ENCODE peak calls at places on chromosomes 1 and 21, in ten cellular contexts. Y, Z, G, U, J, N, Q, X, P and T are unnamed samples.
A peak's percentile ranks its signal among the peaks of the same experiment; 100 is the strongest.

GRCh38 chr1:241406421-241406820 is 49.4 kb upstream of the RGS7 start:
- DNase-seq in Z (no peak), Q (no peak), G (no peak), Y (no peak), X (no peak), J (no peak), N (no peak), U (no peak), P (no peak), T (no peak)

GRCh38 chr1:159825564-159825963 is 1.1 kb upstream of the SLAMF8 start:
- DNase-seq in P (no peak), Y (no peak), N (no peak), U (no peak), G (no peak), J (no peak), X (no peak), Z (no peak), Q (no peak), T (no peak)

GRCh38 chr1:21546122-21546825 is 37.1 kb downstream of the ALPL start:
- DNase-seq in Z (no peak), Q (no peak), P (no peak), X (no peak), N (no peak), J (no peak), G (no peak), Y (no peak), U (no peak), T (no peak)

GRCh38 chr1:246528933-246529731 is 22.1 kb upstream of the SMYD3 start:
- DNase-seq in U (no peak), X (no peak), P (no peak), J (no peak), Z (peak; percentile 21), Q (no peak), G (no peak), N (no peak), Y (no peak), T (no peak)

GRCh38 chr1:212182585-212182984 is 102.6 kb upstream of the PPP2R5A start:
- DNase-seq in X (no peak), Y (no peak), Z (no peak), J (no peak), G (no peak), N (no peak), Q (no peak), U (no peak), P (no peak), T (no peak)

GRCh38 chr1:224513787-224514209 is 79.2 kb upstream of the WDR26 start:
- DNase-seq in Z (peak; percentile 91), U (peak; percentile 86), N (peak; percentile 76), X (peak; percentile 79), Q (peak; percentile 88), Y (peak; percentile 57), J (peak; percentile 77), P (peak; percentile 68), G (peak; percentile 69), T (peak; percentile 77)

GRCh38 chr1:29291756-29292155 is 55.4 kb downstream of the PTPRU start:
- DNase-seq in G (no peak), U (no peak), Y (no peak), X (no peak), N (no peak), P (no peak), Q (no peak), Z (no peak), J (no peak), T (no peak)

GRCh38 chr1:212587304-212588136 is 21.0 kb upstream of the ATF3 start:
- DNase-seq in P (no peak), U (no peak), Z (no peak), Q (no peak), G (no peak), N (no peak), X (no peak), Y (no peak), J (no peak), T (no peak)

GRCh38 chr1:7595338-7595737 is 175.8 kb upstream of the VAMP3 start:
- DNase-seq in Z (no peak), J (no peak), P (no peak), N (no peak), U (no peak), G (no peak), Y (no peak), Q (peak; percentile 6), X (no peak), T (no peak)

GRCh38 chr1:176416777-176417176 is 46.2 kb upstream of the PAPPA2 start:
- DNase-seq in G (no peak), N (no peak), J (no peak), Z (no peak), U (no peak), Q (no peak), X (no peak), P (no peak), Y (no peak), T (no peak)

GRCh38 chr1:30143517-30143916 is 579.9 kb downstream of the MATN1 start:
- DNase-seq in P (no peak), X (no peak), Z (no peak), N (no peak), J (no peak), Q (no peak), Y (no peak), U (no peak), G (no peak), T (no peak)

GRCh38 chr1:154972517-154973343 is 1.8 kb upstream of the CKS1B start:
- DNase-seq in U (no peak), Q (no peak), Y (peak; percentile 65), N (no peak), Z (no peak), G (no peak), P (no peak), X (peak; percentile 98), J (peak; percentile 91), T (peak; percentile 95)

GRCh38 chr1:101219919-101220695 is 16.7 kb upstream of the S1PR1 start:
- DNase-seq in Q (no peak), P (no peak), Y (no peak), Z (no peak), U (no peak), J (no peak), N (no peak), G (no peak), X (no peak), T (no peak)

GRCh38 chr21:45920824-45921600 is 60.6 kb upstream of the COL6A1 start:
- DNase-seq in Q (no peak), Z (no peak), G (no peak), U (no peak), J (no peak), X (no peak), N (no peak), P (no peak), Y (peak; percentile 1), T (no peak)

GRCh38 chr1:41484881-41485280 is 398 bp upstream of the EDN2 start:
- DNase-seq in G (no peak), X (peak; percentile 60), J (no peak), P (no peak), Z (no peak), N (no peak), Y (no peak), U (no peak), Q (no peak), T (no peak)

GRCh38 chr1:78369546-78369945 is 121.2 kb upstream of the PTGFR start:
- DNase-seq in X (no peak), Q (no peak), N (no peak), U (no peak), Z (no peak), Y (no peak), P (no peak), G (no peak), J (no peak), T (no peak)

GRCh38 chr1:65799601-65800000 is 6.9 kb downstream of the PDE4B start:
- DNase-seq in N (no peak), Z (no peak), U (no peak), G (no peak), Y (no peak), P (no peak), J (no peak), Q (no peak), X (no peak), T (no peak)